ENCODE peak calls at places on chromosome 9, in nine cellular contexts. O is astrocyte of the spinal cord, H is AG04450, X is heart right ventricle, A is GM23338, U is fibroblast of pulmonary artery, L is nephron progenitor cell, R is omental fat pad, C is lower leg skin. Y is an unnamed sample.

GRCh38 chr9:15426019-15426418 is 3.3 kb downstream of the SNAPC3 start:
- DNase-seq in R (no peak), L (no peak), O (no peak), H (no peak), C (no peak), X (no peak), A (no peak), U (no peak), Y (peak)

GRCh38 chr9:101028346-101029299 is at the start of gene PLPPR1:
- DNase-seq in O (peak), R (no peak), L (peak), X (no peak), A (peak), H (no peak), C (no peak), U (peak), Y (peak)

GRCh38 chr9:13358128-13358527 is 78.6 kb upstream of the MPDZ start:
- DNase-seq in R (no peak), O (peak), X (no peak), H (peak), A (no peak), U (peak), C (no peak), L (no peak), Y (no peak)

GRCh38 chr9:85541876-85542275 is 199.9 kb downstream of the AGTPBP1 start:
- DNase-seq in L (no peak), R (no peak), X (no peak), C (no peak), A (peak), U (no peak), O (peak), H (no peak), Y (no peak)

GRCh38 chr9:76414656-76415055 is 20.4 kb upstream of the RFK start:
- DNase-seq in C (no peak), A (no peak), R (no peak), L (no peak), U (peak), X (no peak), O (peak), H (no peak), Y (no peak)

GRCh38 chr9:93111371-93112115 is 15.5 kb downstream of the CARD19 start:
- DNase-seq in O (peak), R (peak), C (no peak), L (no peak), H (no peak), X (no peak), A (no peak), U (no peak), Y (no peak)

GRCh38 chr9:85742630-85742928 is 825 bp upstream of the AGTPBP1 start:
- DNase-seq in C (no peak), H (no peak), U (peak), X (no peak), O (peak), R (no peak), A (no peak), L (no peak), Y (no peak)

GRCh38 chr9:15617782-15618181 is 64.9 kb downstream of the CCDC171 start:
- DNase-seq in R (no peak), C (no peak), O (no peak), A (no peak), U (no peak), X (no peak), L (no peak), H (no peak), Y (no peak)

GRCh38 chr9:96874947-96875459 is 20.7 kb upstream of the ZNF782 start:
- DNase-seq in R (no peak), L (no peak), H (no peak), O (peak), A (no peak), C (no peak), X (no peak), U (peak), Y (peak)

GRCh38 chr9:93082841-93083411 is 13.1 kb upstream of the CARD19 start:
- DNase-seq in A (no peak), O (no peak), L (no peak), H (no peak), X (no peak), R (no peak), C (no peak), U (no peak), Y (no peak)

GRCh38 chr9:128913995-128914772 is 6.6 kb upstream of the PHYHD1 start:
- DNase-seq in L (no peak), A (no peak), H (no peak), C (no peak), O (no peak), X (no peak), R (no peak), U (no peak), Y (no peak)

GRCh38 chr9:137280478-137281344 is 3.2 kb downstream of the TOR4A start:
- DNase-seq in L (peak), R (no peak), H (no peak), O (no peak), C (no peak), X (no peak), A (peak), U (peak), Y (peak)

GRCh38 chr9:136088939-136089696 is 6.0 kb downstream of the NACC2 start:
- DNase-seq in C (no peak), H (no peak), O (no peak), A (no peak), R (no peak), U (no peak), L (no peak), X (no peak), Y (no peak)

GRCh38 chr9:136090060-136090735 is 4.9 kb downstream of the NACC2 start:
- DNase-seq in X (no peak), U (no peak), A (no peak), H (no peak), L (no peak), R (no peak), C (no peak), O (no peak), Y (no peak)

GRCh38 chr9:136088481-136088938 is 6.6 kb downstream of the NACC2 start:
- DNase-seq in H (no peak), A (no peak), U (no peak), L (no peak), C (no peak), X (no peak), O (no peak), R (no peak), Y (no peak)

GRCh38 chr9:136090768-136091581 is 4.1 kb downstream of the NACC2 start:
- DNase-seq in A (no peak), U (no peak), C (no peak), R (no peak), L (no peak), O (peak), X (peak), H (no peak), Y (no peak)

DNA sequence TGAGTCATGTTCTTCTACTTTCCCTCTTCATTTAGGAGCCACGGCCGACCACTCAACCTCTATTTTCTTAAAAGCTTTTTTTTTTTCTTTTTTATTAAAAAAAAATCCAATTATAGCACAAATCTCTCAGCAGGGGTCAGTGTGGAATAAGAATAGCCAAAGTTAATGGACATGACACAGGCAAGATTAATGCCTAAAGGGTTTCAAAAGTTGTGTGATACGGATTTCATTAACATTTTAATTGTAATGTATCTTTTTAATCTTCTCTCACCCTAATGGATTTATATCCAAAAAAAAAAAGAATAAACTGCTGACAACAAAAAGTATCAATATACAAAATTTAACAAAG is 5.4 kb downstream of the NACC2 start:
- DNase-seq in H (no peak), C (no peak), U (peak), X (no peak), O (peak), R (no peak), L (no peak), A (no peak), Y (no peak)
- TF ChIP-seq CTCF in H (peak), C (no peak), U (peak), X (peak), O (peak), R (no peak), L (peak), A (no peak), Y (peak)

GRCh38 chr9:2493106-2493505 is 128.5 kb upstream of the VLDLR start:
- DNase-seq in R (no peak), C (no peak), U (peak), X (peak), L (no peak), H (peak), A (no peak), O (no peak), Y (no peak)
- TF ChIP-seq CTCF in R (no peak), C (no peak), U (no peak), X (no peak), L (no peak), H (no peak), A (no peak), O (no peak), Y (no peak)

DNA sequence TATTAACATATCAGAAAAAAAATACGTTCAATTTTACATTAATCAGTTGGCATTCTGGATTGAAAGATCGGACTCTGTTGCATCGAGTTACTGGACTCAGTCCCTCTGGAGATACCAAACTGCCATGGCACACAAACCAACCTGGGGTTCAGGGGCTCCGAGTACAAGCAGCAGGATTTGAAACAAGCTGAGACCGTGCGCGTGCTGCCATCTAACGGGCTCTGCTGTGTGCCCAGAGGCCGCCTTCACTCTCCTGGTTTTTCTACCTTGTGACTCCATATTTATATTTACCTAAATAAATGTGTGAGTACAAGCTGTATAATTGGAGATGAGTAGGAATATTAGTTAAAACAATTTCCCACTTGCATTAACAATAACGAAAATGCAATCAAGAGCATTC is 48.2 kb downstream of the ANXA1 start:
- DNase-seq in L (peak), X (no peak), U (no peak), A (peak), C (no peak), O (no peak), R (no peak), H (no peak), Y (no peak)
- TF ChIP-seq CTCF in L (no peak), X (no peak), U (peak), A (peak), C (no peak), O (peak), R (no peak), H (peak), Y (no peak)

DNA sequence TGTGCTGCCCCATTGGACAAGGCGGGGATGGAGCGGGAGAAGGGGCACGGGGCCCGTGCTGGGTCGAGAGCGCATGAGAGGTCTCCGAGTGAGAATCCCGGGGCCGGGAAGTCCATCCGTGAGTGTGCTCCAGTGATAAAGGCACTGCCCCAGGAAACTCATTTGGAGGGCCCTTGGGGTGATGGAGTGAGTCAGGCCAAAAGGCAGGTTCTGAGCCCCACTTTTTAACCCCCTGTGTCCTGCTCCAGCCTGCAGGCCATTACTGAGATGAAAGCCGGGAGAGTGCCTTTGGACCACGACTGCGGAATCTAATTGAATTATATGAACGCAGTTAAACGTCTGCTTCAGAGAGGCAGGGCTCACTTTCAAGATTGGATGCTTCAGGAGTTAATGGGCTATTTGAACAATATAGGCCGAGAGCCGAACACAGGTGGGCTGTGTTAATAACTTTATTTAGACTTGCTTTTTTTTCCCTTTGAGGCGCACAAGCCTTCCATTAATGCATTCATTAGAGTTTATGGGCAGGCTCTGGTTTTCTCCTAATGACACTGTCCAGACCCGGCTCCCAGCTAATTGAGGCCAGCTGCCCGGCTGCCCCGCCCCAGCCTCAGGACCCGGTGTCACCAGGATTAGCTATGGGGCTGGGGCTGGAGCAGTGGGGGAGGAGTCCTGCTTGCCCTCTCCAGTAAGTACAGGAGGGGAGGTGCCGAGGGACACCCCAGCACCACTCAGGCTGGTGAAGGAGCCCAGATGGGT is 79.1 kb upstream of the LMX1B start:
- DNase-seq in R (no peak), L (no peak), U (no peak), A (peak), H (no peak), O (no peak), X (no peak), C (no peak), Y (no peak)
- TF ChIP-seq CTCF in R (no peak), L (no peak), U (no peak), A (no peak), H (no peak), O (no peak), X (no peak), C (no peak), Y (no peak)

GRCh38 chr9:98678244-98678842 is 30.4 kb downstream of the GABBR2 start:
- DNase-seq in X (no peak), R (no peak), L (peak), O (no peak), A (peak), U (peak), C (no peak), H (no peak), Y (no peak)
- TF ChIP-seq CTCF in X (peak), R (no peak), L (peak), O (peak), A (peak), U (peak), C (no peak), H (peak), Y (peak)

GRCh38 chr9:2354856-2355255 is 266.7 kb upstream of the VLDLR start:
- DNase-seq in H (no peak), X (no peak), L (no peak), A (no peak), R (no peak), U (no peak), O (no peak), C (no peak), Y (no peak)
- TF ChIP-seq CTCF in H (no peak), X (no peak), L (no peak), A (no peak), R (no peak), U (no peak), O (no peak), C (no peak), Y (no peak)

GRCh38 chr9:2243666-2244555 is 228.8 kb downstream of the SMARCA2 start:
- DNase-seq in R (no peak), A (no peak), C (no peak), U (peak), X (no peak), H (no peak), O (no peak), L (no peak), Y (no peak)
- TF ChIP-seq CTCF in R (no peak), A (peak), C (no peak), U (peak), X (no peak), H (no peak), O (no peak), L (no peak), Y (no peak)

GRCh38 chr9:19405771-19406170 is 3.0 kb upstream of the ACER2 start:
- DNase-seq in X (no peak), U (no peak), A (no peak), H (no peak), L (no peak), R (no peak), C (no peak), O (no peak), Y (no peak)
- TF ChIP-seq CTCF in X (no peak), U (no peak), A (peak), H (no peak), L (no peak), R (no peak), C (no peak), O (no peak), Y (no peak)

GRCh38 chr9:21070171-21070571 is 7.6 kb downstream of the IFNB1 start:
- DNase-seq in R (no peak), U (peak), A (peak), O (peak), X (peak), L (no peak), C (peak), H (peak), Y (no peak)
- TF ChIP-seq CTCF in R (no peak), U (peak), A (no peak), O (peak), X (no peak), L (peak), C (no peak), H (peak), Y (no peak)